ENCODE peak calls at places on chromosomes 4 and X, in four cellular contexts. P is bronchial epithelial cell; J is activated T-helper 9 cell treated with anti-CD3 and anti-CD28 coated beads, Interleukin-2, amount 50 U/mL, for 16 hours; D is H54. Z is an unnamed sample.

GRCh38 chr4:142558851-142559250 is 287.2 kb downstream of the INPP4B start:
- DNase-seq in D (no peak), P (no peak), J (no peak), Z (no peak)

GRCh38 chr4:102139132-102139573 is 206.1 kb downstream of the SLC39A8 start:
- DNase-seq in D (peak; percentile 8), J (no peak), P (peak; percentile 69), Z (peak; percentile 46)

GRCh38 chr4:188867796-188868195 is 728.6 kb downstream of the TRIML1 start:
- DNase-seq in P (peak; percentile 53), J (no peak), D (no peak), Z (peak; percentile 37)

GRCh38 chrX:15447985-15448639 is 45.0 kb downstream of the PIR start:
- DNase-seq in P (no peak), D (no peak), J (no peak), Z (no peak)

GRCh38 chr4:112279882-112280315 is 5.8 kb downstream of the TIFA start:
- DNase-seq in J (no peak), P (no peak), D (no peak), Z (no peak)

GRCh38 chr4:129358571-129358970 is 262.6 kb downstream of the C4orf33 start:
- DNase-seq in D (no peak), P (peak; percentile 75), J (no peak), Z (no peak)

GRCh38 chrX:15215366-15215765 is 54.5 kb downstream of the ASB9 start:
- DNase-seq in J (no peak), P (no peak), D (no peak), Z (no peak)

GRCh38 chr4:163165217-163166017 is 1.3 kb downstream of the NAF1 start:
- DNase-seq in J (no peak), P (peak; percentile 29), D (no peak), Z (no peak)

GRCh38 chrX:153582896-153583295 is 16.0 kb downstream of the CCNQ start:
- DNase-seq in J (peak; percentile 33), P (peak; percentile 19), D (no peak), Z (no peak)

GRCh38 chr4:39103291-39103690 is 41.3 kb downstream of the KLHL5 start:
- DNase-seq in D (no peak), P (no peak), J (no peak), Z (no peak)

GRCh38 chr4:109294468-109295020 is 7.9 kb downstream of the COL25A1 start:
- DNase-seq in J (no peak), P (no peak), D (no peak), Z (no peak)

GRCh38 chr4:2280531-2281300 is 18.8 kb upstream of the MXD4 start:
- DNase-seq in D (no peak), J (no peak), P (no peak), Z (no peak)

GRCh38 chr4:185167205-185167604 is 24.1 kb downstream of the SLC25A4 start:
- DNase-seq in J (no peak), D (no peak), P (no peak), Z (no peak)

GRCh38 chrX:41603591-41603990 is 85.2 kb upstream of the GPR34 start:
- DNase-seq in D (no peak), P (no peak), J (no peak), Z (no peak)

GRCh38 chrX:41475611-41476241 is 28.6 kb downstream of the NYX start:
- DNase-seq in P (no peak), D (no peak), J (no peak), Z (no peak)

GRCh38 chr4:76341063-76341462 is 34.5 kb downstream of the STBD1 start:
- DNase-seq in P (peak; percentile 74), D (no peak), J (no peak), Z (no peak)

GRCh38 chr4:182808673-182809416 is 108.3 kb downstream of the DCTD start:
- DNase-seq in P (peak; percentile 34), D (peak; percentile 76), J (no peak), Z (no peak)

GRCh38 chr4:79650794-79651431 is 242.9 kb upstream of the GK2 start:
- DNase-seq in P (peak; percentile 94), J (no peak), D (no peak), Z (peak; percentile 52)

GRCh38 chrX:22300130-22300529 is 27.4 kb downstream of the CBLL2 start:
- DNase-seq in J (no peak), D (peak; percentile 3), P (peak; percentile 71), Z (peak; percentile 6)

GRCh38 chrX:51395807-51396728 is 63.4 kb downstream of the NUDT10 start:
- DNase-seq in D (no peak), J (peak; percentile 15), P (no peak), Z (no peak)

GRCh38 chr4:177309525-177310371 is at the start of gene NEIL3:
- DNase-seq in J (peak; percentile 94), D (peak; percentile 55), P (peak; percentile 82), Z (peak; percentile 24)

GRCh38 chrX:153347530-153347929 is 13.6 kb downstream of the ZNF275 start:
- DNase-seq in P (no peak), D (no peak), J (no peak), Z (no peak)

GRCh38 chrX:119407681-119408080 is 8.5 kb downstream of the SLC25A43 start:
- DNase-seq in P (peak; percentile 56), J (no peak), D (no peak), Z (no peak)

GRCh38 chr4:29224911-29225310 is 1495.3 kb upstream of the PCDH7 start:
- DNase-seq in P (no peak), D (no peak), J (no peak), Z (no peak)

GRCh38 chr4:186746581-186746980 is 22.9 kb upstream of the FAT1 start:
- DNase-seq in D (no peak), J (no peak), P (peak; percentile 68), Z (no peak)

GRCh38 chr4:125832161-125832560 is 517.4 kb downstream of the FAT4 start:
- DNase-seq in P (no peak), D (no peak), J (no peak), Z (no peak)

GRCh38 chr4:46586566-46586965 is 196.6 kb upstream of the GABRA2 start:
- DNase-seq in P (no peak), J (no peak), D (no peak), Z (no peak)

GRCh38 chr4:188414441-188414840 is 275.2 kb downstream of the TRIML1 start:
- DNase-seq in P (no peak), J (no peak), D (no peak), Z (no peak)

GRCh38 chr4:151540728-151541437 is 131.9 kb downstream of the FHIP1A start:
- DNase-seq in D (peak; percentile 16), J (no peak), P (peak; percentile 100), Z (peak; percentile 100)

GRCh38 chr4:169184686-169185085 is 86.1 kb downstream of the SH3RF1 start:
- DNase-seq in D (no peak), J (no peak), P (peak; percentile 55), Z (no peak)

GRCh38 chrX:109270580-109271484 is 211.1 kb downstream of the GUCY2F start:
- DNase-seq in D (peak; percentile 2), J (no peak), P (peak; percentile 94), Z (peak; percentile 88)

GRCh38 chrX:154419688-154420401 is 8.5 kb downstream of the TAFAZZIN start:
- DNase-seq in J (no peak), D (no peak), P (no peak), Z (no peak)

GRCh38 chrX:123167621-123168020 is 16.5 kb upstream of the GRIA3 start:
- DNase-seq in P (no peak), D (no peak), J (no peak), Z (no peak)

GRCh38 chr4:62871057-62871456 is 1538.2 kb downstream of the TECRL start:
- DNase-seq in J (no peak), D (no peak), P (peak; percentile 2), Z (no peak)